ENCODE peak calls at places on chromosomes 12 and 14, in six cellular contexts. F is GM12892, G is K562, U is H1, S is HepG2, A is GM12878. T is an unnamed sample.

GRCh38 chr12:62158416-62159360 is 101.5 kb upstream of the USP15 start:
- DNase-seq in F (no peak), G (no peak), S (no peak), A (no peak), U (no peak), T (no peak)

GRCh38 chr12:8057839-8058238 is 8.3 kb downstream of the C3AR1 start:
- DNase-seq in S (no peak), G (no peak), A (no peak), F (no peak), U (no peak), T (no peak)

GRCh38 chr12:11040162-11040561 is 9.0 kb upstream of the TAS2R31 start:
- DNase-seq in S (no peak), U (no peak), F (no peak), A (no peak), G (no peak), T (no peak)

GRCh38 chr12:51020448-51021182 is 5.6 kb downstream of the SLC11A2 start:
- DNase-seq in F (no peak), G (peak; percentile 23), A (no peak), U (no peak), S (no peak), T (no peak)

GRCh38 chr12:31272607-31273225 is 53.2 kb downstream of the SINHCAF start:
- DNase-seq in U (no peak), F (no peak), A (no peak), S (no peak), G (no peak), T (no peak)

GRCh38 chr12:118560733-118561132 is 184.4 kb downstream of the SUDS3 start:
- DNase-seq in A (no peak), F (no peak), S (no peak), G (no peak), U (no peak), T (no peak)

GRCh38 chr12:102781117-102781516 is 135.9 kb downstream of the PAH start:
- DNase-seq in S (no peak), U (no peak), F (no peak), G (no peak), A (no peak), T (no peak)

GRCh38 chr12:58186914-58187313 is 245.5 kb downstream of the ATP23 start:
- DNase-seq in S (no peak), G (no peak), A (no peak), U (no peak), F (no peak), T (no peak)

GRCh38 chr14:95597784-95598204 is 62.9 kb downstream of the GLRX5 start:
- DNase-seq in G (no peak), A (no peak), U (peak; percentile 38), S (no peak), F (no peak), T (no peak)

GRCh38 chr14:22898302-22898894 is 15.4 kb downstream of the REM2 start:
- DNase-seq in S (no peak), U (no peak), G (no peak), A (no peak), F (no peak), T (no peak)

GRCh38 chr14:44700694-44701093 is 193.6 kb upstream of the FSCB start:
- DNase-seq in F (no peak), S (no peak), U (no peak), G (no peak), A (no peak), T (no peak)

GRCh38 chr14:42110167-42110566 is 503.5 kb downstream of the LRFN5 start:
- DNase-seq in F (no peak), A (no peak), U (no peak), G (no peak), S (peak; percentile 27), T (peak; percentile 3)

GRCh38 chr14:30884925-30885324 is 10.6 kb downstream of the COCH start:
- DNase-seq in S (no peak), A (no peak), F (no peak), G (no peak), U (no peak), T (no peak)
- TF ChIP-seq POLR2A in S (no peak), A (no peak), F (no peak), G (no peak), U (no peak), T (no peak)

DNA sequence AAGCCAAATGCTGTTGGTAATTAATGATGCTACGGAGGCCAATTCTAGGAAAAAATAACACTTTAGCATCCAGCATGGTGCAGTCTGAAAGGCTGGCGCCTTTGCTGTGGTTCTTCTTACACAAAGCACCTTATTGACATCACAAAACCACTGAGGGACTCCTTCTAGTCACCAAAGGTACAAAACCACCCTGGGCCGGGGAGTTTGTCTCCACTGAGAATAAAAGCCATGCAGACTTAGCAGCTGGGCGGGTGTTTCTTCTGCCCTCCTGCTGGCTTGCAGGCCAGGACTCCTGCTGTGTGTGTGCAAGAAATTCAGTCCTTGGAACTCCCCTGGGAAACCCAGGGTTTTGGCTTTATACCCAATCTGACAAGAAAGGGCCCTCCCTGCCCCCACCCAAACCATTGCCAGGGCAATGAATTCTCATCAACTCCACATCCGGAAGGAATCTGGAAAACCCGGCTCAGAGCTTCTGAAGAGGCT is 64.3 kb downstream of the ELK3 start:
- DNase-seq in G (no peak), U (no peak), F (no peak), S (no peak), A (no peak), T (no peak)
- TF ChIP-seq TAF1 in G (no peak), U (no peak), F (no peak), S (no peak), A (no peak), T (no peak)

GRCh38 chr12:32755654-32756475 is at the start of gene YARS2:
- DNase-seq in S (peak; percentile 96), A (peak; percentile 92), G (peak; percentile 87), F (peak; percentile 40), U (peak; percentile 90), T (peak; percentile 43)
- TF ChIP-seq POLR2A in S (peak; percentile 98), A (peak; percentile 88), G (peak; percentile 97), F (peak; percentile 92), U (peak; percentile 94), T (peak; percentile 94)

GRCh38 chr14:100898465-100898864 is 5.1 kb downstream of the RTL1 start:
- DNase-seq in A (no peak), S (no peak), G (no peak), U (no peak), F (no peak), T (no peak)
- TF ChIP-seq TAF1 in A (no peak), S (no peak), G (no peak), U (no peak), F (no peak), T (no peak)

DNA sequence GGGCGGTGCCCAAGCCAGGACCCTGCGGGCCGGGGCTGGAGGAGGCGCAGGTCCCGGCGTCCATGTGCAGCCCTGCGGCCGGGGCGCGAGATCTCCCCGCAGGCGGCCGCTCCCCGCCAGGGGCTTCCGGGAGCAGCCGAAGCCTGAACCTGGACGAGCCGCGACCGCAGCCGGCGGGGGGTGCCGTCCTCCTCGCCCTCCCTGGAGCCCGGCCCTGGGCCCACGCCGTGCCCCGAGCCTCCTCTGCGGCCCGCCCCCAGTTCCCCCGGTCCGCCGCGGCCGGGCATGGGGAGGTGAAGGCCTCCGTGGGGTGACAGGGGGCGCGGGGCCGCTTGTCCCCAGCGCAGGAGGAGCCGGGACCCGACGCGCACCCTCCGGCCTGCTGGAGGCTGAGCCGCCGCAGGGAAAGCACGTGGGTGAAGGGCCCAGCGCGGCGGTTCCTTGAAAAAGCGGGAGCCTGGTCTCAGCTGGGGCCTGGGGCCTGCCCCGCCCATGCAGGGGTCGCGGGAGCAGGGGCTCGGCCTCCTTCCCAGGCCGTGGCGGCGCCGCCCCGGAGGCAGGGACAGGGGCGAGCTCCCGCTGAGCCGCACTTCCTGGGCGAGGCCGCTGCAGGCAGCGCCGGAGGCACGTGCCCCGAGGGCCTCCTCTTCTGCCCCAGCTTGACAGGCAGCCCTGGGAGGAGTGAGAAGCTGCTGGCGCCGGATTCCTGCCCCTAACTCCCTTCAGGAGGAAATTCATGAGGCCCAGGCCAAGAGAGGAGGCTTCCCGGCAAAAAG is 55.6 kb upstream of the PPP2R5C start:
- DNase-seq in S (no peak), A (no peak), G (no peak), F (no peak), U (no peak), T (no peak)
- TF ChIP-seq POLR2A in S (no peak), A (peak; percentile 47), G (no peak), F (no peak), U (no peak), T (no peak)

GRCh38 chr14:53153702-53154112 is 584 bp upstream of the DDHD1 start:
- DNase-seq in F (no peak), G (no peak), U (no peak), A (no peak), S (no peak), T (no peak)
- TF ChIP-seq TAF1 in F (no peak), G (no peak), U (no peak), A (no peak), S (no peak), T (no peak)

GRCh38 chr12:1162083-1162760 is 171.2 kb downstream of the ERC1 start:
- DNase-seq in F (no peak), G (no peak), S (no peak), A (no peak), U (no peak), T (no peak)
- TF ChIP-seq POLR2A in F (no peak), G (no peak), S (no peak), A (no peak), U (no peak), T (no peak)

DNA sequence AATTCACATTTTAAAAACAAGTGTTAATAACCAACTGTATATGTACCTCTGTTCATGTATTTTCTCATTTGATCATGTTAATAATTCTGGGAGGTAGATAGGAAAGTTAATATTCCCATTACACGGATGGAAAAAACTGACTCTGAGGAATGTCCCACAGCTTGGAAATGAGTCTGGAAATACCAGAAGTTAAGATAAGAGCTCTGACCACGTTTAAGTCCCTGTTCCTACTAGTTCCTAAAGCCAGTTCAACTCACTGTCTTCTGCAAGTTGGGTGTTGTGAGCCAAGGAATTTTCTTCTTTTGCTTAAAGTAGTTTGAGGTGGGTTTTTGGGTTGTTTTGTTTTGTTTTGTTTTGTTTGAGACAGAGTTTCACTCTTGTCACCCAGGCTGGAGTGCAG is 104.5 kb downstream of the TMEM30B start:
- DNase-seq in F (no peak), S (no peak), A (no peak), U (no peak), G (no peak), T (no peak)
- TF ChIP-seq TAF1 in F (no peak), S (no peak), A (no peak), U (no peak), G (no peak), T (no peak)

DNA sequence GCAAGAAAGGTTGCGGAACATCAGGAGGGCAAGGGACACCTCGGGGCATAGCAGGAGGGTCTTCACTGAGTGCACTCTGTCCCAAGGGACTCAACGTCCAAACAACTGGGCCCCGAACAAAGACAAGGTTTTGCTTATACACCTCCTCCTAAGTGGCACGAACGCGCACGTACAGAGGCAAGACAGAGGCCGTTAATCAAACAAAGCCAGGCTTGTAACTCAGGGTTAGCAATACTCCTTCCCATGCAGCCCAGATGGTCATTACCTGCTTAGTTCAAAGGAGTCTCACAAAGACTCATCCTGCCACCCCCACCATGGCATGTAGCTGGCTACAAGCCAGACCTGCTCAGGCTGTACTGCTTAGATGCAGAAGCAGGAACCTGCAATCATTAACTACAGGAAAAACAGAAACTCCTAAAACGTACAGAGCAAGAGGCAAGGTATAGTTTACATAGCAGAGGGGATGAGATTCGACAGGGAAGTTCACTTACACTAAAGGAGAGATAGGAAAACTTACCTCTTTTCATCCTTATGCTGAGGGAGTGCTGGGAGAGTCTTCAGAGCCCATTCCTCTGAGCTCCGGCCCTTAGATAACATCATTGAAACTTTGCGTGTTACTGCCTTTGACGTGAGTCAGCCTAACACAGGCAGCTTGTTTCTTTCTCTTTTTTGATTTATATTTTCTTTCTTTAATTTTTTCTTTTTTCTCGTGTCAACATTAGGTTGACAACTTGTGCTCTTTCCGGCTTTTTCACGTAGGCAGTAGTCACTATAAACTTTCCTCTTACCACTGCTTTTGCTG is 1319.1 kb downstream of the TMEM121 start:
- DNase-seq in F (peak; percentile 18), G (no peak), U (no peak), S (peak; percentile 97), A (peak; percentile 73), T (no peak)
- TF ChIP-seq POLR2A in F (no peak), G (no peak), U (no peak), S (peak; percentile 76), A (no peak), T (no peak)

T was measured in GM12891.